ENCODE peak calls at places on chromosomes 2 and 18, in six cellular contexts. B is astrocyte, J is fibroblast of pulmonary artery, D is choroid plexus epithelial cell, U is fibroblast of mammary gland, A is transverse colon. P is an unnamed sample.

GRCh38 chr2:199988176-199988575 is 32.8 kb downstream of the MAIP1 start:
- DNase-seq in B (peak; percentile 19), J (peak; percentile 59), D (peak; percentile 76), U (peak; percentile 27), A (no peak), P (peak; percentile 42)

GRCh38 chr2:29236074-29236473 is 120.9 kb downstream of the CLIP4 start:
- DNase-seq in B (no peak), J (no peak), D (no peak), U (no peak), A (no peak), P (no peak)

GRCh38 chr2:47017541-47017940 is 101.9 kb upstream of the MCFD2 start:
- DNase-seq in B (no peak), J (no peak), D (no peak), U (no peak), A (no peak), P (no peak)

GRCh38 chr2:181465686-181466375 is 8.6 kb downstream of the ITGA4 start:
- DNase-seq in B (peak; percentile 68), J (peak; percentile 45), D (peak; percentile 63), U (peak; percentile 94), A (no peak), P (peak; percentile 41)

GRCh38 chr2:25374411-25374810 is 32.7 kb upstream of the DNMT3A start:
- DNase-seq in B (no peak), J (no peak), D (no peak), U (no peak), A (no peak), P (no peak)

GRCh38 chr2:20135631-20136050 is 84.2 kb upstream of the LAPTM4A start:
- DNase-seq in B (peak; percentile 20), J (peak; percentile 70), D (peak; percentile 75), U (peak; percentile 64), A (peak; percentile 78), P (peak; percentile 61)

GRCh38 chr2:100278501-100278900 is 43.8 kb downstream of the LONRF2 start:
- DNase-seq in B (no peak), J (no peak), D (no peak), U (no peak), A (no peak), P (no peak)

GRCh38 chr2:70069049-70069448 is 18.2 kb upstream of the PCBP1 start:
- DNase-seq in B (peak; percentile 34), J (no peak), D (no peak), U (peak; percentile 24), A (peak; percentile 70), P (peak; percentile 97)

GRCh38 chr2:69689466-69689865 is 45.9 kb upstream of the AAK1 start:
- DNase-seq in B (no peak), J (no peak), D (no peak), U (no peak), A (no peak), P (no peak)

GRCh38 chr18:3457261-3457724 is 7.3 kb downstream of the TGIF1 start:
- DNase-seq in B (no peak), J (no peak), D (no peak), U (no peak), A (peak; percentile 57), P (no peak)

GRCh38 chr18:49581369-49581768 is 19.5 kb downstream of the LIPG start:
- DNase-seq in B (no peak), J (no peak), D (no peak), U (no peak), A (no peak), P (no peak)

GRCh38 chr2:235545369-235546150 is 51.7 kb downstream of the AGAP1 start:
- DNase-seq in B (no peak), J (no peak), D (no peak), U (no peak), A (no peak), P (no peak)

GRCh38 chr2:88212251-88212790 is 42.2 kb downstream of the THNSL2 start:
- DNase-seq in B (no peak), J (peak; percentile 10), D (peak; percentile 32), U (no peak), A (no peak), P (peak; percentile 41)

GRCh38 chr2:1854747-1855146 is 110.4 kb upstream of the PXDN start:
- DNase-seq in B (peak; percentile 50), J (peak; percentile 50), D (peak; percentile 90), U (peak; percentile 28), A (no peak), P (no peak)

GRCh38 chr18:57084331-57085298 is 62.3 kb upstream of the BOD1L2 start:
- DNase-seq in B (no peak), J (no peak), D (no peak), U (no peak), A (no peak), P (no peak)

GRCh38 chr2:241801611-241802420 is 7.2 kb upstream of the NEU4 start:
- DNase-seq in B (no peak), J (no peak), D (no peak), U (no peak), A (peak; percentile 13), P (no peak)

GRCh38 chr18:43279015-43279758 is 1.9 kb upstream of the SYT4 start:
- DNase-seq in B (peak; percentile 31), J (peak; percentile 29), D (peak; percentile 22), U (peak; percentile 8), A (no peak), P (peak; percentile 5)

GRCh38 chr2:143553261-143553660 is 424.0 kb downstream of the ARHGAP15 start:
- DNase-seq in B (no peak), J (no peak), D (no peak), U (no peak), A (no peak), P (no peak)

GRCh38 chr2:219912530-219912929 is 285.1 kb downstream of the SLC4A3 start:
- DNase-seq in B (peak; percentile 66), J (peak; percentile 5), D (peak; percentile 14), U (peak; percentile 65), A (no peak), P (peak; percentile 28)
- H3K4me3 ChIP-seq in B (no peak overlapping the region), J (no peak overlapping the region), D (no peak overlapping the region), U (no peak overlapping the region), A (no peak overlapping the region), P (no peak overlapping the region)

GRCh38 chr2:230680463-230681195 is 32.0 kb upstream of the CAB39 start:
- DNase-seq in B (peak; percentile 53), J (no peak), D (no peak), U (peak; percentile 73), A (no peak), P (peak; percentile 99)
- TF ChIP-seq CTCF in B (no peak), J (no peak), D (no peak), U (no peak), A (no peak), P (peak; percentile 21)

GRCh38 chr18:62384610-62385097 is 59.5 kb downstream of the TNFRSF11A start:
- DNase-seq in B (no peak), J (peak; percentile 14), D (peak; percentile 10), U (no peak), A (no peak), P (peak; percentile 74)

GRCh38 chr18:62387257-62387656 is 62.1 kb downstream of the TNFRSF11A start:
- DNase-seq in B (no peak), J (no peak), D (no peak), U (no peak), A (no peak), P (no peak)

GRCh38 chr18:62386091-62386490 is 61.0 kb downstream of the TNFRSF11A start:
- DNase-seq in B (no peak), J (no peak), D (no peak), U (no peak), A (no peak), P (no peak)

GRCh38 chr18:62386616-62387015 is 61.5 kb downstream of the TNFRSF11A start:
- DNase-seq in B (no peak), J (no peak), D (no peak), U (no peak), A (no peak), P (no peak)

DNA sequence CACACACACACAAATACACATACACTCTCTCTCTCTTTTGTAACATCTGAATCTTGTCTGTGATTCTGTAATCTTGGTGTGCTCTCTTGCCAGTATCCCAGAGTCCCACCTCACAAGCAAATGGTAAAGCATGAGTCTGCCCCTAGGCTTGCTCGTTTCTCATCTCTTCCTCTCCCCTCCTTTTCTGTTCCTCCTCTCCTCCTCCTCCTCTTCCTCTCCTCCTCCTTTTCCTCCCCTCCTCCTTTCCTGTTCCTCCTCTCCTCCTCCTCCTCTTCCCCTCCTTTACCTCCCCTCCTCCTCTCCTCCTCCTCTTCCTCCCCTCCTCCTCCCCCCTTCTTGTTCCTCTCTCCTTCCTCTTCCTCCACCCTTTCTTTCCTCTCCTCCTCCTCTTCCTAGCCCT is 59.0 kb downstream of the TNFRSF11A start:
- DNase-seq in B (no peak), J (peak; percentile 6), D (no peak), U (no peak), A (no peak), P (no peak)
- H3K4me3 ChIP-seq in B (no peak overlapping the region), J (no peak overlapping the region), D (no peak overlapping the region), U (no peak overlapping the region), A (no peak overlapping the region), P (no peak overlapping the region)

GRCh38 chr2:187783446-187783845 is 229.2 kb upstream of the TFPI start:
- DNase-seq in B (no peak), J (no peak), D (peak; percentile 11), U (peak; percentile 18), A (no peak), P (peak; percentile 13)
- TF ChIP-seq CTCF in B (no peak), J (no peak), D (peak; percentile 13), U (peak; percentile 18), A (no peak), P (no peak)

GRCh38 chr2:218289639-218290315 is 2.5 kb downstream of the TMBIM1 start:
- DNase-seq in B (peak; percentile 59), J (peak; percentile 67), D (peak; percentile 66), U (peak; percentile 77), A (no peak), P (peak; percentile 82)

GRCh38 chr2:218284106-218284811 is 8.0 kb downstream of the TMBIM1 start:
- DNase-seq in B (peak; percentile 76), J (peak; percentile 67), D (peak; percentile 87), U (peak; percentile 92), A (peak; percentile 75), P (peak; percentile 90)

GRCh38 chr2:218290316-218291261 is 1.7 kb downstream of the TMBIM1 start:
- DNase-seq in B (no peak), J (no peak), D (no peak), U (no peak), A (peak; percentile 58), P (peak; percentile 39)

GRCh38 chr2:218285604-218286003 is 6.7 kb downstream of the TMBIM1 start:
- DNase-seq in B (peak; percentile 53), J (peak; percentile 70), D (no peak), U (peak; percentile 76), A (no peak), P (peak; percentile 72)

DNA sequence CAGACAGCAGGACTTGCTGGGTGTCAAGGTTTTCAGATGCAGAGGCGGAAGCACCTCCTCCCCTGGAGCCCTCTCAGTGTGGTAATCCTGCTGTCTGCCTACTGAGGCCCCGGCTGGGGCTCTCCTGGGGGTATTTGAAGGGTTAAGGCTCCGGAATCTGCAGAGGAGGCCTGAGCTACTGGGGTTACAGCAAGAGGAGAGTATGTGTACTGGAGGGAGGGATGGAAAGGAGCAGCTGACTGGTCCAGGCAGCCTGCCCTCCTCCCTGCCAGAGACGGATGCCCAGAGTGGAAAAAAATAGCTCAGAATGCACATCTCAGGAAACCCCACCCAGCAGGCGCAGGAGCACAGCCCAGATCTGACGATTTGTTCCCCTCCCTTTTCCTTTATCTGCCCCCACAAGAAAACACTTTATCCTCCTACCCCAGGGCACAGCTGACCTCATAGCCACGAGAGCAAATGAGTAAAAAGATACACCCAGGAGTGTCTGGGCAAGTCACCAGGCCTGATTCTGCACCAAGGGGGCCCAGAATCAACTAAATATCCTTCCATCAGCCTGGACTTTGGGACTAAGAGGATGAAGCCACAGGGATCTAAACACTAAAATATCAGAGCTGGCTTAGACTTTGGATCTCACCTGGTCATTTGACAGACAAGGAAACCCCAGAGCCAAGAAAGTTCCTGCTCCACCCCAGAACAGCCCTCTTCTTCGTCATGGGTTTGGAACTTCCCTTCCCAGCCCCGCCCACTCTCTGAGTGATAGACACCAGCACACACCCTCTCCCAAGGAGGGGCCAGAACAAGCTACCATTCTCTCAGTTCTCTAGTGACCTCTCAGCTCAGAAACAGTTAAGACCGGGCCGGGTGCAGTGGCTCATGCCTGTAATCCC is 5.5 kb downstream of the TMBIM1 start:
- DNase-seq in B (peak; percentile 95), J (peak; percentile 97), D (peak; percentile 98), U (peak; percentile 95), A (peak; percentile 96), P (peak; percentile 98)
- H3K4me3 ChIP-seq in B (peak overlapping the region; percentile 48), J (peak overlapping the region; percentile 54), D (peak overlapping the region; percentile 45), U (peak overlapping the region; percentile 55), A (peak overlapping the region; percentile 8), P (peak overlapping the region; percentile 54)